ENCODE peak calls at places on chromosomes 1 and 21, in seven cellular contexts. I, A, H, C, D, X and G are unnamed samples.

GRCh38 chr1:58709540-58709939 is 9.7 kb upstream of the MYSM1 start:
- DNase-seq in I (no peak), A (no peak), H (no peak), C (no peak), D (no peak), X (no peak), G (no peak)

GRCh38 chr1:54548389-54549044 is 489 bp downstream of the ACOT11 start:
- DNase-seq in I (no peak), A (no peak), H (no peak), C (no peak), D (no peak), X (no peak), G (no peak)

GRCh38 chr1:38605091-38605490 is 254.5 kb downstream of the RRAGC start:
- DNase-seq in I (no peak), A (no peak), H (no peak), C (no peak), D (no peak), X (no peak), G (no peak)

GRCh38 chr1:162292422-162292849 is 84.2 kb downstream of the SPATA46 start:
- DNase-seq in I (no peak), A (no peak), H (peak; percentile 42), C (no peak), D (no peak), X (no peak), G (no peak)

GRCh38 chr1:199422206-199422605 is 605.3 kb upstream of the NR5A2 start:
- DNase-seq in I (no peak), A (no peak), H (no peak), C (peak; percentile 85), D (no peak), X (no peak), G (no peak)

GRCh38 chr21:45638707-45639106 is 4.8 kb upstream of the PCBP3 start:
- DNase-seq in I (no peak), A (no peak), H (no peak), C (no peak), D (no peak), X (no peak), G (no peak)

GRCh38 chr1:63915121-63915520 is 141.3 kb downstream of the ROR1 start:
- DNase-seq in I (no peak), A (no peak), H (no peak), C (peak; percentile 40), D (no peak), X (no peak), G (no peak)

GRCh38 chr1:94475232-94475631 is 57.0 kb downstream of the ABCD3 start:
- DNase-seq in I (no peak), A (no peak), H (no peak), C (no peak), D (no peak), X (no peak), G (no peak)

GRCh38 chr1:170790175-170790574 is 126.2 kb downstream of the PRRX1 start:
- DNase-seq in I (no peak), A (no peak), H (no peak), C (no peak), D (no peak), X (no peak), G (no peak)

GRCh38 chr1:119952496-119952895 is 56.2 kb upstream of the ADAM30 start:
- DNase-seq in I (no peak), A (no peak), H (no peak), C (no peak), D (no peak), X (no peak), G (no peak)

GRCh38 chr1:244104309-244105060 is 53.4 kb downstream of the ZBTB18 start:
- DNase-seq in I (peak; percentile 80), A (no peak), H (peak; percentile 88), C (peak; percentile 70), D (no peak), X (no peak), G (peak; percentile 83)

GRCh38 chr1:65456481-65456880 is 36.0 kb downstream of the LEPR start:
- DNase-seq in I (no peak), A (no peak), H (no peak), C (no peak), D (no peak), X (no peak), G (no peak)

GRCh38 chr1:95021794-95022193 is 51.0 kb downstream of the ALG14 start:
- DNase-seq in I (no peak), A (no peak), H (no peak), C (peak; percentile 54), D (no peak), X (no peak), G (no peak)

GRCh38 chr1:234675561-234675960 is 65.6 kb upstream of the IRF2BP2 start:
- DNase-seq in I (no peak), A (no peak), H (no peak), C (no peak), D (no peak), X (no peak), G (no peak)

GRCh38 chr1:12549106-12549459 is 68.9 kb downstream of the DHRS3 start:
- DNase-seq in I (no peak), A (no peak), H (no peak), C (no peak), D (no peak), X (no peak), G (no peak)

GRCh38 chr1:201468844-201469644 is at the start of gene PHLDA3:
- DNase-seq in I (peak; percentile 98), A (no peak), H (peak; percentile 66), C (peak; percentile 87), D (peak; percentile 84), X (peak; percentile 71), G (peak; percentile 88)

GRCh38 chr21:28442624-28443023 is 550.1 kb downstream of the LTN1 start:
- DNase-seq in I (no peak), A (no peak), H (peak; percentile 16), C (peak; percentile 84), D (no peak), X (no peak), G (no peak)

GRCh38 chr1:228341814-228342626 is 64.6 kb downstream of the TRIM11 start:
- DNase-seq in I (no peak), A (no peak), H (no peak), C (no peak), D (no peak), X (no peak), G (no peak)

GRCh38 chr1:87715052-87715451 is 386.4 kb downstream of the LMO4 start:
- DNase-seq in I (no peak), A (no peak), H (no peak), C (no peak), D (no peak), X (no peak), G (no peak)

GRCh38 chr1:183195146-183195571 is 9.1 kb downstream of the LAMC2 start:
- DNase-seq in I (no peak), A (no peak), H (no peak), C (no peak), D (no peak), X (no peak), G (no peak)

GRCh38 chr1:212256404-212256803 is 28.8 kb upstream of the PPP2R5A start:
- DNase-seq in I (no peak), A (no peak), H (no peak), C (no peak), D (no peak), X (peak; percentile 18), G (no peak)

GRCh38 chr21:35428489-35428888 is 379.4 kb upstream of the RUNX1 start:
- DNase-seq in I (no peak), A (no peak), H (no peak), C (peak; percentile 31), D (no peak), X (peak; percentile 10), G (no peak)

GRCh38 chr1:229843627-229844238 is 217.7 kb downstream of the URB2 start:
- DNase-seq in I (no peak), A (no peak), H (no peak), C (no peak), D (no peak), X (no peak), G (no peak)

GRCh38 chr1:158972841-158973240 is 36.9 kb upstream of the IFI16 start:
- DNase-seq in I (no peak), A (no peak), H (no peak), C (peak; percentile 2), D (no peak), X (no peak), G (no peak)

GRCh38 chr1:85554630-85555327 is 25.8 kb upstream of the CCN1 start:
- DNase-seq in I (no peak), A (no peak), H (no peak), C (peak; percentile 68), D (no peak), X (no peak), G (no peak)

GRCh38 chr1:43460988-43461693 is 7.4 kb upstream of the HYI start:
- DNase-seq in I (no peak), A (no peak), H (no peak), C (no peak), D (no peak), X (no peak), G (no peak)